ENCODE peak calls at places on chromosomes 13 and 19, in four cellular contexts. C is IMR-90, E is fibroblast of lung, T is mesenchymal stem cell. B is an unnamed sample.

GRCh38 chr19:49103331-49104085 is 10.7 kb upstream of the LIN7B start:
- DNase-seq in C (no peak), E (no peak), T (no peak), B (no peak)

GRCh38 chr13:72726721-72727416 is 560 bp downstream of the MZT1 start:
- DNase-seq in C (no peak), E (peak; percentile 24), T (peak; percentile 26), B (no peak)

GRCh38 chr19:41626877-41627276 is at the start of gene CEACAM4:
- DNase-seq in C (no peak), E (no peak), T (no peak), B (no peak)

GRCh38 chr19:3478409-3479176 is 1.7 kb downstream of the SMIM24 start:
- DNase-seq in C (no peak), E (no peak), T (no peak), B (no peak)

GRCh38 chr13:77536358-77536757 is 852 bp downstream of the SCEL start:
- DNase-seq in C (no peak), E (no peak), T (no peak), B (no peak)

GRCh38 chr19:33373701-33374405 is at the start of gene CEBPG:
- DNase-seq in C (peak; percentile 64), E (peak; percentile 38), T (peak; percentile 70), B (peak; percentile 9)

GRCh38 chr19:9538183-9539058 is at the start of gene ZNF426:
- DNase-seq in C (peak; percentile 91), E (peak; percentile 92), T (peak; percentile 92), B (peak; percentile 87)

GRCh38 chr13:24328145-24328544 is 18.8 kb downstream of the C1QTNF9 start:
- DNase-seq in C (no peak), E (no peak), T (no peak), B (no peak)

GRCh38 chr13:112703935-112704633 is 14.2 kb downstream of the ATP11A start:
- DNase-seq in C (no peak), E (no peak), T (no peak), B (no peak)

GRCh38 chr13:105579821-105580707 is 955.4 kb downstream of the EFNB2 start:
- DNase-seq in C (no peak), E (no peak), T (no peak), B (no peak)

GRCh38 chr19:12665646-12666304 is 767 bp downstream of the MAN2B1 start:
- DNase-seq in C (peak; percentile 10), E (peak; percentile 14), T (no peak), B (no peak)

GRCh38 chr19:16944626-16945363 is 56.0 kb downstream of the F2RL3 start:
- DNase-seq in C (no peak), E (no peak), T (no peak), B (no peak)

GRCh38 chr13:113628291-113629270 is 29.4 kb downstream of the ATP4B start:
- DNase-seq in C (no peak), E (no peak), T (no peak), B (no peak)

GRCh38 chr19:5951338-5951861 is 26.5 kb downstream of the RANBP3 start:
- DNase-seq in C (no peak), E (no peak), T (no peak), B (no peak)

GRCh38 chr19:35247526-35248309 is 1.1 kb upstream of the LSR start:
- DNase-seq in C (no peak), E (no peak), T (no peak), B (no peak)

GRCh38 chr13:106568225-106569003 is 477 bp upstream of the ARGLU1 start:
- DNase-seq in C (no peak), E (no peak), T (no peak), B (no peak)

GRCh38 chr13:112056739-112057433 is 10.1 kb upstream of the SOX1 start:
- DNase-seq in C (no peak), E (no peak), T (no peak), B (no peak)

GRCh38 chr19:34661357-34661756 is 15.6 kb downstream of the SCGB2B2 start:
- DNase-seq in C (no peak), E (no peak), T (no peak), B (no peak)

GRCh38 chr13:111212517-111212873 is 97.4 kb downstream of the ARHGEF7 start:
- DNase-seq in C (no peak), E (no peak), T (no peak), B (no peak)

GRCh38 chr13:74593688-74594087 is 459.5 kb upstream of the KLF12 start:
- DNase-seq in C (no peak), E (no peak), T (no peak), B (no peak)
- H3K27ac ChIP-seq in C (no peak overlapping the region), E (no peak overlapping the region), T (no peak overlapping the region), B (no peak overlapping the region)

DNA sequence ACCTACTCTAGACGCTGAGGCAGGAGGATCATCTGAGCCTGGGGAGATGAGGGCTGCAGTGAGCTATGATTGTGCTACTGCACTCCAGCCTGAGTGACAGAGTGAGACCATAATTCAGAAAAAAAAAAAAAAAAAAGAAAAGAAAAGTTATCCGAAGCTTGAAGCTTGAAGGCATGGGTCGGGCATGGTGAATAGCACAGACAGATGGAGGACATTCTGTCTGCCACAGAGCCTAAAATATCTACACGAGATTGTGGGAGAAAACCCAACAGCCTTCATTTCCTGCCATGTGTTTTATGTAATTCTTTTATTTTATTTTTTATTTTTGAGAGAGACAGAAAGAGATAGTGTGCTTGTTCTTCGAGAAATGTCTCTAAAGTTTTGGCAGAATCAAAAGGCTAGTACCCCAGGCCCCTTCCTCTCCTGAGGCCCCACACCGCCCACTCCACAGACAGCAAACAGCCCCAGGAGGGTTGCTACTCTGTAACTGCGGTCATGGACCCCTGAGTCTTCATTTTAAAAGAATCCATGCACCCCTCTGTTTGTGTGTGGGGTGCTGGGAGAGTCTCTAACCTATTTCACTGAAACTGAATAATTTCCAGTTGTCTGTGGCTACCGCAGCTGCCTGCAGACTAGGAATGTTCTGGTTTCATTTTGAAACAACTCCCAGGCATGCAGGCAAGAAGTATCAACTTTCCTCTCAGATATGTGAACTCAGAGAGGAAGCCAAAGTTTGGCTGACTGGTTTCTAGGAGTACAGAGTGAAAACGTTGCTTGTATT is 38.4 kb upstream of the RCBTB2 start:
- DNase-seq in C (peak; percentile 81), E (peak; percentile 82), T (peak; percentile 53), B (peak; percentile 74)
- H2AFZ ChIP-seq in C (peak overlapping the region; percentile 77), E (peak overlapping the region; percentile 92), T (peak overlapping the region; percentile 70), B (peak overlapping the region; percentile 73)

GRCh38 chr19:57321746-57322145 is 1.5 kb downstream of the ZNF543 start:
- DNase-seq in C (no peak), E (no peak), T (no peak), B (no peak)

GRCh38 chr19:57321164-57321563 is 892 bp downstream of the ZNF543 start:
- DNase-seq in C (no peak), E (no peak), T (no peak), B (no peak)

GRCh38 chr19:57317503-57317902 is 2.8 kb upstream of the ZNF543 start:
- DNase-seq in C (no peak), E (no peak), T (no peak), B (no peak)

GRCh38 chr19:57320180-57321084 is at the start of gene ZNF543:
- DNase-seq in C (peak; percentile 95), E (peak; percentile 96), T (peak; percentile 97), B (peak; percentile 93)

GRCh38 chr19:57319869-57320179 is 448 bp upstream of the ZNF543 start:
- DNase-seq in C (no peak), E (no peak), T (no peak), B (no peak)
- H3K27ac ChIP-seq in C (peak overlapping the region; percentile 87), E (peak overlapping the region; percentile 83), T (peak overlapping the region; percentile 76), B (peak overlapping the region; percentile 66)

GRCh38 chr19:10603873-10604459 is 16.9 kb upstream of the AP1M2 start:
- DNase-seq in C (no peak), E (no peak), T (peak; percentile 48), B (no peak)
- H2AFZ ChIP-seq in C (peak overlapping the region; percentile 14), E (no peak overlapping the region), T (no peak overlapping the region), B (no peak overlapping the region)

B was measured in astrocyte.